ENCODE peak calls at places on chromosomes 13 and 19, in six cellular contexts. B is lower leg skin, R is Peyer's patch, D is PC-3, E is body of pancreas, P is uterus. Y is an unnamed sample.

GRCh38 chr13:19817510-19818158 is 34.9 kb upstream of the PSPC1 start:
- DNase-seq in B (no peak), R (peak), D (no peak), E (no peak), P (no peak), Y (no peak)

GRCh38 chr19:15836595-15837398 is 21.3 kb upstream of the OR10H1 start:
- DNase-seq in B (peak), R (peak), D (peak), E (peak), P (peak), Y (peak)

GRCh38 chr13:39025433-39025839 is 12.5 kb downstream of the PROSER1 start:
- DNase-seq in B (no peak), R (no peak), D (peak), E (no peak), P (no peak), Y (no peak)

GRCh38 chr13:90956036-90956435 is 391.5 kb upstream of the MIR17HG start:
- DNase-seq in B (no peak), R (no peak), D (no peak), E (no peak), P (no peak), Y (no peak)

GRCh38 chr19:41588497-41589209 is 12.7 kb downstream of the CEACAM21 start:
- DNase-seq in B (no peak), R (no peak), D (peak), E (peak), P (no peak), Y (no peak)

GRCh38 chr19:16051254-16052025 is 24.9 kb upstream of the TPM4 start:
- DNase-seq in B (no peak), R (peak), D (peak), E (no peak), P (no peak), Y (no peak)

GRCh38 chr19:15502264-15502663 is 6.1 kb upstream of the CYP4F22 start:
- DNase-seq in B (no peak), R (no peak), D (no peak), E (no peak), P (no peak), Y (no peak)

GRCh38 chr19:54325194-54325621 is 12.2 kb upstream of the LILRA5 start:
- DNase-seq in B (no peak), R (peak), D (peak), E (peak), P (no peak), Y (no peak)

DNA sequence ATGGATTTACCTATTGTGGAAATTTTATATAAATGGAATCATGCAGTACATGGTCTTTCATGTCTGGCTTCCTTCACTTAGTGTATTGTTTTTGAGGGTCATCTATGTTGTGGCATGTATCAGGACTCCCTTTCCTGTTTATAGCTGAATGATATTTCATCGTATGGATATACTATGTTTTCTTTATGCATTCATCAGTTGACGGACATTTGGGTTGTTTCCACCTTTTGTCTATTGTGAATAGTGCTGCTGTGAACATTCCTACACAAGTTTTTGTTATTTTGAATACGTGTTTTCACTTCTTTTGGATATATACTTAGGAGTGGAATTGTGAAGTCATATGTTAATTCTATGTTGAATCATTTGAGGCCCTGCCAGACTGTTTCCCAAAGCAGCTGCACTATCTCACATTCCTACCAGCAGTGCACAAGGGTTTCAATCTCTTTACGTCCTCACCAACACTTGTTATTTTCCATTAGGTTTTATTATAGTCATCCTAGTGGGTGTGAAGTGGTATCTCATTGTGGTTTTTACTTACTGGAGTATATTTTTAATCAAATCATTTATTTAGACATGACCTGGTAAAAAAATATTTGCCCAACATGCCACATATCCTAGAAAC is 262.7 kb downstream of the DLEU7 start:
- DNase-seq in B (no peak), R (no peak), D (no peak), E (no peak), P (no peak), Y (peak)
- TF ChIP-seq CTCF in B (no peak), R (no peak), D (no peak), E (no peak), P (no peak), Y (no peak)

GRCh38 chr13:26867451-26868067 is 107.0 kb upstream of the GPR12 start:
- DNase-seq in B (no peak), R (no peak), D (peak), E (no peak), P (no peak), Y (no peak)

GRCh38 chr13:26878465-26878864 is 117.9 kb upstream of the GPR12 start:
- DNase-seq in B (no peak), R (no peak), D (no peak), E (no peak), P (no peak), Y (no peak)

GRCh38 chr13:26873174-26873698 is 112.7 kb upstream of the GPR12 start:
- DNase-seq in B (no peak), R (no peak), D (no peak), E (no peak), P (no peak), Y (no peak)

GRCh38 chr13:26872444-26873173 is 112.0 kb upstream of the GPR12 start:
- DNase-seq in B (peak), R (peak), D (peak), E (peak), P (no peak), Y (peak)
- TF ChIP-seq CTCF in B (no peak), R (peak), D (peak), E (no peak), P (peak), Y (peak)

DNA sequence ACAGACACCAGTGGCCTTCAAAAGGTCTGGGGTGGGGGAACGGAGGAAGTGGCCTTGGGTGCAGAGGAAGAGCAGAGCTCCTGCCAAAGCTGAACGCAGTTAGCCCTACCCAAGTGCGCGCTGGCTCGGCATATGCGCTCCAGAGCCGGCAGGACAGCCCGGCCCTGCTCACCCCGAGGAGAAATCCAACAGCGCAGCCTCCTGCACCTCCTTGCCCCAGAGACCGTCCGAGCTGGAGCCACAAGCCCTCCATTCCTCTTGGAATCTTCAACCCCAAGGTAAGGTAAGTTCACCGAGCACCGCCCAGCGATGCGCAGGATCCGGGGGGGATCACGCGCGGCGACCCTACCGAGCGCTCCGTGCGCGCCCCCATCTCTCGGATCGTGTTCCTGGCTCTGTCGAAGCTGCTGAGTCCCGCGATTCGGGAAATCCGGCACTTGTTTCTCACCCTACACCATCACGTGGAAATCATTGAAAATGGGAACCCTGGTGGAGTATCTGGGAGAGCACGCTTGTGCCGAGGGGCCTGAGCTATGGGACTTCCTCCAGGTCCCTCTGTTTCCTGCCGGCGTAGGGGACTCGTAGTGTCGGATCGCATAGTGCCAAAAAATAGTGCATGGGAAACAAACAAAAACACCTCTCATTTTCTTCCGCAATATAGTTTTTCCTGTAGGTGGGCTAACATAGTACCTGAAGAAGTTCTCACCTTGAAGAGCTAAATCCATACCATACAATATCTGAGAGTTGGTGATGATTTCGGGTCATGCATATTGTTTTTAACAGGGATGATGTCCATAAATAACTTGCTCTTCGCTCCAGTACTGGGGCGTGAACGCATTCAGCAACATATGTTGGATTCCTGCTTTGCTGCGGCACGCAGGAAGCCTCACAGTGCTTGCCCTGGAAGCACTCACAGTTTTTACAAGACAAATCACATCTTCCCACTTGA is 9.3 kb downstream of the PDX1 start:
- DNase-seq in B (no peak), R (no peak), D (no peak), E (no peak), P (no peak), Y (no peak)
- TF ChIP-seq CTCF in B (no peak), R (no peak), D (no peak), E (no peak), P (no peak), Y (no peak)

DNA sequence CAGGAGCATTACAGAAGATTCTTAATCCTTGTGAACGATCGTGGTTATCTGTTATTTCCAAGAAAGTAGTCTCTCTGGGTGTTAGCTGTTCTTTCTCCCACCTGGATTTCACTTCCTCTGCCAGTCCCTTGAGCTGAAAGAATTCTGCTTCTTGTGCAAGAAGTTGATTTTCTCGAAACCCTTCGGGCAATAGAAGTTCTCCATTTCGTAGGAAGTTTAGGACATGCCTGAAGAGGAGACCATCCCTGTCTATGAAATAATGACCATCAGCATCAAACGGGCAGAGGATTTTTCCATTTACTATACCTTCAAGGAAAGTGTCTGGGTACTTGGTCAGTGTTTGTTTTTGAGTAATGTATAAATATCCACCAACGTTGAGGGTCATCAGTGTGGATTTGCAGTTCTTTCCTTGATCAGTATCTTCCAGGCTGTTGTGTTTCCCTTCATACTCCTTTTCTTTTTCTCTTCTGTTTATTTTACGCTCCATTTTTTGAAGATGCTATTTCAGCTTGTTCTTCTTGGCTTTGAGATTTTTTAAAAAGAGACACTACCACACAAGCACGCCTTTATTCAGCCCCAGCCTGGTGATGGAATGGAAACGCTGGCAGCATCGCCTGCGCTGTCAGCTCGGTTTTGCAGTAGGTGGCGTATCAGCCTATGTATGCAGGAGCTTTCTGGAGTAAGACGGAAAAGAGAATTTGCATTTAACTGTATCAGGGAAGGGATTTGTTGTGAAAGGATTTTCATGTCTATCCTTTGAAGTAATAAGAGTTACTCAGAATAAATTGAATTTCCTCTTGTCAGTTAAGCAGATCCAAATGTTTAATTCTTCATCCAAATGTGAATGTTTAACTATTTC is 6.5 kb downstream of the KCTD4 start:
- DNase-seq in B (no peak), R (no peak), D (no peak), E (peak), P (no peak), Y (no peak)
- TF ChIP-seq CTCF in B (no peak), R (no peak), D (no peak), E (peak), P (no peak), Y (no peak)

GRCh38 chr13:44112700-44113329 is 233.1 kb downstream of the LACC1 start:
- DNase-seq in B (no peak), R (no peak), D (no peak), E (no peak), P (no peak), Y (no peak)

GRCh38 chr13:44111701-44112100 is 232.0 kb downstream of the LACC1 start:
- DNase-seq in B (no peak), R (no peak), D (no peak), E (no peak), P (no peak), Y (no peak)

GRCh38 chr13:44117351-44117750 is 237.6 kb downstream of the LACC1 start:
- DNase-seq in B (no peak), R (no peak), D (no peak), E (no peak), P (no peak), Y (no peak)

GRCh38 chr13:44120814-44121505 is 241.3 kb downstream of the LACC1 start:
- DNase-seq in B (no peak), R (no peak), D (no peak), E (no peak), P (no peak), Y (no peak)

GRCh38 chr13:44116562-44117315 is 237.0 kb downstream of the LACC1 start:
- DNase-seq in B (no peak), R (no peak), D (no peak), E (no peak), P (no peak), Y (peak)
- TF ChIP-seq CTCF in B (no peak), R (no peak), D (no peak), E (no peak), P (no peak), Y (no peak)

GRCh38 chr19:577439-578392 is 5.3 kb downstream of the BSG start:
- DNase-seq in B (no peak), R (no peak), D (no peak), E (no peak), P (no peak), Y (no peak)
- TF ChIP-seq CTCF in B (no peak), R (no peak), D (no peak), E (no peak), P (no peak), Y (no peak)

Y was measured in heart left ventricle.